ENCODE peak calls at places on chromosomes 13 and 19, in seven cellular contexts. E is LHCN-M2; R is activated T-helper 1 cell treated with Interleukin-2 at 50 U/mL for 16 hours; V is stimulated activated CD8-positive, alpha-beta memory T cell treated with anti-CD3 and anti-CD28 coated beads, Interleukin-4, amount 100 ng/mL, for 4 hours; A is activated CD8-positive, alpha-beta memory T cell treated with anti-CD3 and anti-CD28 coated beads, Interleukin-2, amount 50 U/mL, for 4 hours; U is activated naive CD8-positive, alpha-beta T cell treated with anti-CD3 and anti-CD28 coated beads for 36 hours; J is RPMI7951. O is an unnamed sample.

GRCh38 chr13:42477588-42478190 is 96.3 kb upstream of the TNFSF11 start:
- DNase-seq in J (peak), E (no peak), V (no peak), R (no peak), A (no peak), U (no peak), O (no peak)

GRCh38 chr13:59269476-59269875 is 894.3 kb downstream of the DIAPH3 start:
- DNase-seq in E (no peak), A (no peak), J (peak), V (no peak), U (no peak), R (no peak), O (no peak)

GRCh38 chr19:33293255-33294057 is 8.9 kb downstream of the CEBPA start:
- DNase-seq in A (no peak), J (peak), U (no peak), V (no peak), E (peak), R (no peak), O (no peak)

GRCh38 chr13:96817336-96817941 is 176.8 kb downstream of the OXGR1 start:
- DNase-seq in A (no peak), E (peak), R (no peak), J (peak), U (no peak), V (no peak), O (no peak)

GRCh38 chr13:50715402-50716146 is 127.9 kb downstream of the DLEU7 start:
- DNase-seq in V (no peak), R (no peak), A (no peak), J (no peak), U (no peak), E (no peak), O (no peak)

GRCh38 chr13:51101636-51102218 is 9.3 kb downstream of the C13orf42 start:
- DNase-seq in A (no peak), U (no peak), E (no peak), V (no peak), R (no peak), J (no peak), O (no peak)

GRCh38 chr19:53195265-53195879 is 2.2 kb upstream of the ZNF665 start:
- DNase-seq in A (peak), U (peak), J (peak), E (peak), R (peak), V (peak), O (peak)

GRCh38 chr19:55094456-55095259 is 19.0 kb downstream of the EPS8L1 start:
- DNase-seq in A (no peak), J (no peak), V (no peak), U (no peak), R (no peak), E (no peak), O (peak)

GRCh38 chr19:11265785-11266236 is 3.5 kb upstream of the DOCK6 start:
- DNase-seq in U (no peak), E (peak), J (peak), A (no peak), V (no peak), R (no peak), O (no peak)

GRCh38 chr13:36453518-36453917 is 21.2 kb downstream of the CCNA1 start:
- DNase-seq in A (no peak), U (no peak), R (no peak), V (no peak), J (peak), E (peak), O (no peak)

GRCh38 chr19:6999938-7000732 is 21.1 kb downstream of the MBD3L2B start:
- DNase-seq in R (no peak), U (no peak), E (no peak), J (no peak), A (no peak), V (no peak), O (no peak)

GRCh38 chr13:106533940-106534843 is 1.3 kb downstream of the EFNB2 start:
- DNase-seq in R (no peak), J (peak), E (peak), A (peak), U (peak), V (no peak), O (no peak)

GRCh38 chr13:93235258-93236015 is 8.8 kb downstream of the GPC6 start:
- DNase-seq in R (no peak), U (no peak), V (no peak), E (peak), J (no peak), A (no peak), O (no peak)

GRCh38 chr13:50244913-50245574 is 229.8 kb downstream of the KCNRG start:
- DNase-seq in A (peak), E (peak), J (peak), V (no peak), U (peak), R (no peak), O (no peak)

GRCh38 chr19:45179063-45179847 is 671 bp downstream of the BLOC1S3 start:
- DNase-seq in A (peak), R (peak), E (no peak), V (no peak), U (peak), J (peak), O (no peak)

GRCh38 chr13:95185851-95186250 is 115.4 kb downstream of the ABCC4 start:
- DNase-seq in A (peak), E (no peak), R (peak), V (no peak), J (no peak), U (peak), O (no peak)

GRCh38 chr19:35715981-35716734 is 1.6 kb upstream of the KMT2B start:
- DNase-seq in U (no peak), V (no peak), E (no peak), A (no peak), J (no peak), R (no peak), O (no peak)

GRCh38 chr13:105545811-105546210 is 989.7 kb downstream of the EFNB2 start:
- DNase-seq in R (no peak), E (no peak), U (no peak), V (no peak), A (no peak), J (peak), O (no peak)

GRCh38 chr19:42048992-42049391 is 21.0 kb downstream of the GRIK5 start:
- DNase-seq in E (no peak), R (no peak), J (peak), U (no peak), V (no peak), A (no peak), O (no peak)

GRCh38 chr13:110495881-110496280 is 65.6 kb downstream of the RAB20 start:
- DNase-seq in A (no peak), V (no peak), E (no peak), J (no peak), U (no peak), R (no peak), O (no peak)

GRCh38 chr19:3649888-3650287 is 23.3 kb upstream of the CACTIN start:
- DNase-seq in A (no peak), J (no peak), U (no peak), E (no peak), R (no peak), V (no peak), O (no peak)

GRCh38 chr13:96824110-96824509 is 170.2 kb downstream of the OXGR1 start:
- DNase-seq in U (no peak), V (no peak), R (no peak), J (no peak), A (no peak), E (no peak), O (no peak)

GRCh38 chr19:23932878-23933277 is 18.2 kb downstream of the ZNF726 start:
- DNase-seq in V (no peak), A (no peak), E (no peak), J (no peak), U (no peak), R (no peak), O (no peak)